ENCODE peak calls at places on chromosomes 7 and 10, in ten cellular contexts. R is LoVo; C is NCI-H1417; G is AG08396; I is stimulated activated CD4-positive, alpha-beta T cell treated with anti-CD3 and anti-CD28 coated beads, Interleukin-4, amount 100 ng/mL, for 48 hours; N is NT2/D1; X is iris pigment epithelial cell; A is H4; K is astrocyte of the spinal cord; M is activated CD4-positive, CD25-positive, alpha-beta regulatory T cell. V is an unnamed sample.

GRCh38 chr7:42456756-42457276 is 219.8 kb upstream of the GLI3 start:
- DNase-seq in C (no peak), A (no peak), M (no peak), I (no peak), K (no peak), N (no peak), R (no peak), G (no peak), X (no peak), V (no peak)

GRCh38 chr10:111475720-111476119 is 398.9 kb downstream of the ADRA2A start:
- DNase-seq in C (no peak), G (no peak), X (peak; percentile 0), N (no peak), R (no peak), K (peak; percentile 1), A (no peak), M (no peak), I (no peak), V (no peak)

GRCh38 chr10:102420443-102420809 is 210 bp upstream of the FBXL15 start:
- DNase-seq in K (no peak), N (no peak), A (no peak), G (no peak), C (no peak), M (no peak), I (peak; percentile 80), R (peak; percentile 90), X (no peak), V (no peak)

GRCh38 chr10:97433430-97434001 is 7.5 kb downstream of the PGAM1 start:
- DNase-seq in X (no peak), N (no peak), C (no peak), G (no peak), R (no peak), M (no peak), K (no peak), I (no peak), A (no peak), V (no peak)

GRCh38 chr7:155869784-155870076 is 57.5 kb upstream of the SHH start:
- DNase-seq in A (no peak), I (no peak), N (no peak), G (no peak), M (no peak), R (no peak), C (no peak), X (no peak), K (no peak), V (no peak)

GRCh38 chr7:131111-132094 is 61.0 kb upstream of the FAM20C start:
- DNase-seq in K (no peak), C (peak; percentile 47), G (peak; percentile 38), A (no peak), X (no peak), I (no peak), R (no peak), M (no peak), N (no peak), V (no peak)

GRCh38 chr10:62333988-62334682 is 40.0 kb upstream of the ZNF365 start:
- DNase-seq in I (no peak), N (no peak), K (no peak), G (no peak), X (no peak), M (no peak), A (no peak), C (no peak), R (no peak), V (no peak)

GRCh38 chr7:50528266-50529092 is 36.7 kb downstream of the DDC start:
- DNase-seq in I (no peak), A (no peak), N (no peak), K (no peak), X (no peak), M (no peak), R (no peak), G (no peak), C (no peak), V (no peak)

GRCh38 chr10:23918839-23919238 is 290.1 kb upstream of the KIAA1217 start:
- DNase-seq in R (no peak), I (no peak), G (no peak), N (peak; percentile 77), A (peak; percentile 5), C (no peak), M (no peak), X (peak; percentile 3), K (no peak), V (no peak)

GRCh38 chr7:141702047-141702567 is at the start of gene DENND11:
- DNase-seq in C (peak; percentile 85), M (peak; percentile 29), K (no peak), X (peak; percentile 35), G (peak; percentile 86), A (no peak), I (peak; percentile 45), N (no peak), R (peak; percentile 74), V (peak; percentile 43)

GRCh38 chr10:72875250-72876055 is 18.1 kb upstream of the OIT3 start:
- DNase-seq in C (no peak), K (peak; percentile 42), A (peak; percentile 19), N (no peak), X (peak; percentile 40), I (no peak), M (no peak), G (no peak), R (peak; percentile 42), V (no peak)

GRCh38 chr10:124688889-124689670 is 55.1 kb downstream of the FAM53B start:
- DNase-seq in A (no peak), I (peak; percentile 68), G (no peak), K (no peak), X (peak; percentile 36), M (peak; percentile 32), N (no peak), C (no peak), R (no peak), V (peak; percentile 44)

GRCh38 chr10:33484787-33485186 is 150.3 kb upstream of the NRP1 start:
- DNase-seq in C (no peak), K (peak; percentile 35), N (no peak), G (no peak), X (peak; percentile 16), M (no peak), R (no peak), A (peak; percentile 41), I (no peak), V (no peak)

GRCh38 chr10:97000487-97001182 is 168.5 kb downstream of the LCOR start:
- DNase-seq in A (no peak), G (no peak), M (no peak), K (no peak), R (peak; percentile 15), I (no peak), X (no peak), N (no peak), C (no peak), V (no peak)

GRCh38 chr7:93461350-93461749 is 113.2 kb downstream of the CALCR start:
- DNase-seq in R (no peak), I (no peak), M (no peak), A (no peak), K (no peak), G (no peak), X (no peak), C (peak; percentile 40), N (no peak), V (no peak)

GRCh38 chr7:51141451-51141971 is 175.1 kb downstream of the COBL start:
- DNase-seq in G (peak; percentile 53), C (no peak), X (peak; percentile 45), N (no peak), R (peak; percentile 11), M (no peak), A (peak; percentile 48), I (no peak), K (peak; percentile 60), V (no peak)

GRCh38 chr7:94957041-94957440 is 49.6 kb downstream of the PPP1R9A start:
- DNase-seq in A (no peak), X (no peak), N (no peak), R (no peak), G (no peak), I (no peak), M (no peak), C (no peak), K (no peak), V (no peak)